ENCODE peak calls at places on chromosome 15, in ten cellular contexts. F, M, Q, R, D, H, G, T, Z and S are unnamed samples.

GRCh38 chr15:67914537-67915373 is 74.9 kb upstream of the RNU6-1 start:
- DNase-seq in Q (peak), G (no peak), H (no peak), F (no peak), M (no peak), D (no peak), Z (no peak), R (no peak), T (no peak), S (no peak)

GRCh38 chr15:101772921-101773320 is 30.4 kb upstream of the OR4F6 start:
- DNase-seq in Q (no peak), H (no peak), G (no peak), F (no peak), T (no peak), M (no peak), Z (no peak), R (no peak), D (no peak), S (no peak)

GRCh38 chr15:75584121-75584520 is 5.0 kb upstream of the PTPN9 start:
- DNase-seq in H (no peak), Z (no peak), T (no peak), M (no peak), R (no peak), F (no peak), D (no peak), G (no peak), Q (no peak), S (no peak)

GRCh38 chr15:76335129-76335850 is 1.3 kb upstream of the ISL2 start:
- DNase-seq in G (no peak), Z (no peak), F (no peak), T (no peak), D (no peak), Q (no peak), M (no peak), H (no peak), R (no peak), S (peak)

GRCh38 chr15:94295275-94295674 is 63.9 kb downstream of the MCTP2 start:
- DNase-seq in M (no peak), H (no peak), Z (no peak), T (no peak), G (no peak), F (no peak), R (no peak), D (no peak), Q (no peak), S (no peak)

GRCh38 chr15:57017024-57017423 is 98.6 kb downstream of the TCF12 start:
- DNase-seq in H (no peak), T (no peak), Z (no peak), D (no peak), Q (no peak), F (no peak), M (no peak), R (no peak), G (no peak), S (no peak)

GRCh38 chr15:86857701-86858100 is 778.0 kb downstream of the AGBL1 start:
- DNase-seq in H (no peak), Z (no peak), F (no peak), R (no peak), D (no peak), M (no peak), G (no peak), T (no peak), Q (no peak), S (no peak)

GRCh38 chr15:52734329-52734728 is 55.1 kb upstream of the ATOSA start:
- DNase-seq in G (no peak), T (no peak), H (no peak), D (no peak), Z (no peak), Q (no peak), R (no peak), F (no peak), M (peak), S (no peak)

GRCh38 chr15:39898317-39898716 is 21.7 kb downstream of the GPR176 start:
- DNase-seq in H (no peak), M (no peak), T (no peak), F (no peak), D (no peak), Q (no peak), R (no peak), G (no peak), Z (no peak), S (no peak)

GRCh38 chr15:73683624-73684536 is at the start of gene CD276:
- DNase-seq in R (peak), M (peak), H (no peak), T (peak), Z (peak), Q (peak), G (no peak), D (peak), F (peak), S (peak)

GRCh38 chr15:71114887-71115566 is at the start of gene THSD4:
- DNase-seq in D (peak), R (peak), F (peak), G (peak), H (peak), T (no peak), Z (no peak), Q (peak), M (peak), S (peak)